ENCODE peak calls at places on chromosomes 3 and 15, in four cellular contexts. W is tibial nerve, E is Peyer's patch, O is sigmoid colon. U is an unnamed sample.

GRCh38 chr3:156642750-156643728 is 31.4 kb upstream of the TIPARP start:
- DNase-seq in W (no peak), E (no peak), O (no peak), U (no peak)

GRCh38 chr15:66294932-66295235 is 1.5 kb downstream of the DIS3L start:
- DNase-seq in W (no peak), E (no peak), O (no peak), U (no peak)

GRCh38 chr3:42067324-42067723 is 23.8 kb upstream of the TRAK1 start:
- DNase-seq in W (no peak), E (no peak), O (no peak), U (no peak)

GRCh38 chr3:160677459-160677901 is 520 bp downstream of the ARL14 start:
- DNase-seq in W (no peak), E (no peak), O (no peak), U (no peak)

GRCh38 chr15:60883691-60884319 is 345.3 kb downstream of the RORA start:
- DNase-seq in W (no peak), E (no peak), O (no peak), U (no peak)

GRCh38 chr3:45499529-45499928 is 95.0 kb upstream of the LIMD1 start:
- DNase-seq in W (no peak), E (no peak), O (no peak), U (no peak)

GRCh38 chr3:37543692-37544091 is 318.0 kb upstream of the CTDSPL start:
- DNase-seq in W (no peak), E (no peak), O (no peak), U (no peak)

GRCh38 chr3:188659444-188660100 is 505.6 kb downstream of the LPP start:
- DNase-seq in W (no peak), E (no peak), O (no peak), U (no peak)

GRCh38 chr3:144491333-144491732 is 519.7 kb downstream of the DIPK2A start:
- DNase-seq in W (no peak), E (no peak), O (no peak), U (no peak)

GRCh38 chr15:44195151-44195740 is at the start of gene FRMD5:
- DNase-seq in W (peak), E (peak), O (peak), U (peak)

GRCh38 chr3:64355473-64355872 is 130.2 kb upstream of the PRICKLE2 start:
- DNase-seq in W (no peak), E (peak), O (no peak), U (peak)

GRCh38 chr3:69330891-69331400 is 54.9 kb downstream of the FRMD4B start:
- DNase-seq in W (peak), E (no peak), O (no peak), U (no peak)

GRCh38 chr3:107100573-107100972 is 276.7 kb upstream of the CCDC54 start:
- DNase-seq in W (no peak), E (no peak), O (no peak), U (no peak)

GRCh38 chr15:98676586-98677270 is 28.4 kb downstream of the IGF1R start:
- DNase-seq in W (no peak), E (no peak), O (no peak), U (no peak)

GRCh38 chr3:4067893-4068292 is 235.3 kb upstream of the SETMAR start:
- DNase-seq in W (no peak), E (no peak), O (no peak), U (no peak)

GRCh38 chr15:74958908-74959642 is 2.5 kb upstream of the RPP25 start:
- DNase-seq in W (no peak), E (no peak), O (no peak), U (no peak)

GRCh38 chr3:195356151-195357086 is 85.5 kb upstream of the XXYLT1 start:
- DNase-seq in W (no peak), E (no peak), O (peak), U (peak)

GRCh38 chr3:8937064-8938020 is 25.9 kb downstream of the RAD18 start:
- DNase-seq in W (no peak), E (no peak), O (no peak), U (no peak)

GRCh38 chr3:40109641-40110490 is 199.6 kb upstream of the EIF1B start:
- DNase-seq in W (no peak), E (no peak), O (no peak), U (no peak)

GRCh38 chr15:56934269-56934668 is 15.8 kb downstream of the TCF12 start:
- DNase-seq in W (no peak), E (peak), O (no peak), U (no peak)

GRCh38 chr3:40240921-40241320 is 68.6 kb upstream of the EIF1B start:
- DNase-seq in W (no peak), E (no peak), O (no peak), U (no peak)

GRCh38 chr15:80251505-80252280 is at the start of gene CTXND1:
- DNase-seq in W (no peak), E (no peak), O (peak), U (no peak)

GRCh38 chr3:124059580-124059979 is 67.7 kb upstream of the ROPN1 start:
- DNase-seq in W (no peak), E (no peak), O (no peak), U (no peak)

GRCh38 chr3:11024181-11024580 is 31.6 kb downstream of the SLC6A1 start:
- DNase-seq in W (no peak), E (no peak), O (no peak), U (no peak)

GRCh38 chr3:152719264-152719663 is 115.7 kb upstream of the P2RY1 start:
- DNase-seq in W (no peak), E (no peak), O (no peak), U (no peak)

GRCh38 chr15:63408514-63408913 is 26.9 kb upstream of the CA12 start:
- DNase-seq in W (no peak), E (no peak), O (no peak), U (no peak)

GRCh38 chr3:136281966-136282554 is 31.9 kb downstream of the PCCB start:
- DNase-seq in W (no peak), E (no peak), O (no peak), U (no peak)

GRCh38 chr3:157107037-157107436 is 52.9 kb downstream of the CCNL1 start:
- DNase-seq in W (no peak), E (no peak), O (no peak), U (no peak)

GRCh38 chr15:56795400-56795983 is 62.2 kb upstream of the ZNF280D start:
- DNase-seq in W (no peak), E (no peak), O (peak), U (no peak)

GRCh38 chr3:151772825-151773480 is 39.2 kb downstream of the AADACL2 start:
- DNase-seq in W (no peak), E (no peak), O (no peak), U (no peak)

GRCh38 chr3:185958626-185959025 is 20.8 kb upstream of the TRA2B start:
- DNase-seq in W (no peak), E (peak), O (no peak), U (no peak)

DNA sequence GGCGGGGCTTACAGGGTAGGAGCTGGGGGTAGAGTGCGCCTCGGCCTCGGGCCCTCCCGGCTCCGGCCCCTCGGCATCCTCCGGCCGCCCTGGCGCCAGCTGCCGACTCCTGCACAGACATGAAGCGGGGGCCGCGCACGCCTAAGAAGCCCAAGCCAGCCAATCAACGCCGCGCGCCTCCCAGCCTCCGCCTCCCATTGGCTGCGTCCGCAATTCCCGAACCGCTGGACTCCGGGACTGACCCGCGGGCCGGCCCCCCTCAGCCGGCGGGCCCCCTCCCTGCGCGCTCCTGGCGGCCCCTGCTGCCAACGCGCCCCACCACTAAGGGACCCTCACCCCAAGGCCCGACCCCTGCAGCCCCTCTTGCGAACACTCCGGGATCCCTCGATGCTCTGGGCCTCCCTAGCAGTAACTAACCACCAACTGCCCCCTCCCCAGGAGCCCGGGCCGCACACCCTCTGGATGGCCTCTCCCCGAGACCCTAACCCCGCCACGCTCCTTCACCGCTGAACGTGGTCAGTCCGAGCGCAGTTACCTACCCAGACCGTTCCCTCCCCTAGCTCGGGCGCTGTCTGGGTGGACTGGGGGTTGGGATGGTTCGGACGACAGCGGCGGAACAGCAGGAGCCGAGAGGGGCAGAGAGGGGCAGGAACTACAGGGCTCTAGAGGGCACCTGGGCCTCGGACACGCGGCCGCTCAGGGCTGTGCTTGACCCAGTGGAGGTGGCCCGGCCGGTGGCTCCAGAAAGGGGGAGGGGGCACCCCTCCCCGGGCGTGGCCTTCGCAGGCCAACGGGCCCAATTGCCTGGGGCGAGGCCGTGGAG is 5.0 kb downstream of the GATA2 start:
- DNase-seq in W (peak), E (peak), O (peak), U (peak)
- TF ChIP-seq POLR2A in W (peak), E (no peak), O (no peak), U (peak)

DNA sequence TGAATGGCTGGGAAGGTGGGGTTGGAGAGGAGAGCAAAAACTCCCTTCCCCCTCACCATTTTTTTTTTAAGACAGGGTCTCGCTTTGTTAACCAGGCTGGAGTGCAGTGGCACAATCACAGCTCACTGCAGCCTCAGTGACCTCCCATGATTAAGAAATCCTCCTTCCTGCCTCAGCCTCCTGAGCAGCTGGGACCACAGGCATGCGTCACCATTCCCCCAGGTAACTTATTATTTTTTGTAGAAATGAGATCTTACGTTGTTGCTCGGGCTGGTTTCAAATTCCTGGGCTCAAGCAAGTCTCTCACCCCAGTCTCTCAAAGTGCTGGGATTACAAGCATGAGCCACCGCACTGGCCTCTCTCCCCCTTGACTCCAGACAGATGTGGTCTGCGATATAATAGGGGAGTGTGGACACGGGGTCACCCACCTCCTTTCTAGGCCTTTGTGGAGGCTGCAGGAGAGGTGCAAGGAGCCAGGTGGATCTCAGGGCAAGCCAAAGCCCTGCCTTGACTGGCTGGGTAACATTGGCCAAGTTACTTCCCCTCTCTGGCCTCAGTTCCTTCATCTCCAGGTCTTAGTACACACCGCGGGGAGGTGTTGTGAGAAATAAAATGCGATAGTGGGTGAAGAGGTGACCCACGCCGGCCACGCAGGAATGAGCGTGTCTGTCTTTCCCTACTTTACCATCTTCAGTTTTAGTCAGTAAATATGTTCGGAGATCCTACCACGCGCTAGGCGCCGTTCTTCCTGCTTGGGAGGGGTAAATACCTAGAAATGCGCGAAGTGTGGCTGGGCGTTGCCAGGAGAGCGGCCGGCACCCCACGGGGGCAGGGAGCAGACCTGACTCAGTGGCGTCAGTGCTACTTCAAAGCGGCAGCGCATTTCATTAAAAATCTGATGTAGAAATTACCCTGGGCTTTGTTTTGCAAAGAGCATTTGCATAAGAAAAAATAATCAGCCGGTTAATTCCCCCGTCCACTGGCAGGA is 20.2 kb upstream of the CORO2B start:
- DNase-seq in W (no peak), E (peak), O (peak), U (no peak)
- H3K4me3 ChIP-seq in W (peak), E (no peak), O (peak), U (peak)

DNA sequence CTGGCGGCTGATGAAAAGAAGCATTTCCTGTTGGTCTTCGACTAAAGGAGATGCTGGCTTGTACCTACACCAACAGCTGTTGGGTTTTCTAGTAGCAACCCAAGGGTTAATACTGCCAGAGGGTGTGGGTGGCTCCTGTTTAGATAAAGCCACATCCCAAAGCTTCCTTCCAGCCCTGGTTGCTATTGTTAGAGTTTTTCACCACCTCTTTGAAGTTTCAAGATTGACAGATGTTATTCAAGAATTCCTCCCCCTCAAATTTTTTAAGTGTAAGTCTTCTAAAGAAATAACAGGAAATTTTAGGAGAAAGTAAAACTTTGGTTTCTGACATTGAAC is 60.8 kb downstream of the TGFBR2 start:
- DNase-seq in W (no peak), E (no peak), O (no peak), U (no peak)
- H3K27ac ChIP-seq in W (no peak), E (peak), O (no peak), U (peak)

GRCh38 chr15:31214864-31215489 is 111.7 kb upstream of the KLF13 start:
- DNase-seq in W (peak), E (peak), O (peak), U (peak)
- TF ChIP-seq POLR2A in W (no peak), E (no peak), O (no peak), U (no peak)

GRCh38 chr3:12965999-12966846 is 107.0 kb downstream of the IQSEC1 start:
- DNase-seq in W (no peak), E (no peak), O (no peak), U (no peak)
- H3K4me3 ChIP-seq in W (peak), E (peak), O (peak), U (peak)

U was measured in heart left ventricle.